ENCODE peak calls at places on chromosomes 1 and 21, in six cellular contexts. E is T-cell; N is AG04450; X is CD8-positive, alpha-beta memory T cell; M is AG09309; L is caudate nucleus. S is an unnamed sample.

GRCh38 chr1:167748901-167749300 is 27.1 kb downstream of the MPZL1 start:
- DNase-seq in E (no peak), M (no peak), N (no peak), L (no peak), X (no peak), S (no peak)

GRCh38 chr1:212782422-212783154 is 9.0 kb downstream of the NSL1 start:
- DNase-seq in M (no peak), E (no peak), N (no peak), L (no peak), X (no peak), S (peak)

GRCh38 chr1:111448482-111448917 is 556 bp downstream of the WDR77 start:
- DNase-seq in N (no peak), X (no peak), M (no peak), E (no peak), L (peak), S (no peak)

GRCh38 chr1:91884459-91885290 is 1.3 kb downstream of the TGFBR3 start:
- DNase-seq in E (peak), L (peak), X (peak), N (no peak), M (no peak), S (peak)

GRCh38 chr1:230219174-230220067 is 152.4 kb downstream of the GALNT2 start:
- DNase-seq in M (no peak), N (no peak), L (no peak), E (no peak), X (no peak), S (no peak)

GRCh38 chr21:45217010-45217409 is 70.7 kb downstream of the POFUT2 start:
- DNase-seq in X (no peak), L (no peak), N (no peak), M (no peak), E (no peak), S (no peak)

GRCh38 chr1:199867601-199868000 is 159.9 kb upstream of the NR5A2 start:
- DNase-seq in M (no peak), L (no peak), E (no peak), X (no peak), N (no peak), S (no peak)

GRCh38 chr1:215018555-215018954 is 64.0 kb upstream of the KCNK2 start:
- DNase-seq in X (no peak), M (no peak), N (peak), E (no peak), L (no peak), S (no peak)

GRCh38 chr1:181161170-181161870 is 72.8 kb downstream of the IER5 start:
- DNase-seq in E (no peak), L (no peak), M (no peak), X (no peak), N (no peak), S (peak)

GRCh38 chr1:24283326-24284155 is 35.6 kb upstream of the GRHL3 start:
- DNase-seq in L (no peak), N (no peak), E (no peak), M (no peak), X (no peak), S (no peak)

GRCh38 chr1:169395956-169396355 is 28.0 kb downstream of the BLZF1 start:
- DNase-seq in M (no peak), N (no peak), X (no peak), L (no peak), E (no peak), S (no peak)

GRCh38 chr1:213110349-213111300 is 59.6 kb downstream of the RPS6KC1 start:
- DNase-seq in M (no peak), X (no peak), N (no peak), L (no peak), E (no peak), S (no peak)

GRCh38 chr1:72284084-72284397 is 1.7 kb upstream of the NEGR1 start:
- DNase-seq in N (no peak), X (no peak), L (no peak), E (no peak), M (peak), S (no peak)

GRCh38 chr1:209552406-209553264 is 30.9 kb upstream of the CAMK1G start:
- DNase-seq in N (no peak), L (no peak), E (no peak), X (no peak), M (no peak), S (no peak)

GRCh38 chr1:206933333-206933945 is 11.7 kb upstream of the FCMR start:
- DNase-seq in E (peak), L (no peak), X (peak), M (no peak), N (no peak), S (peak)

GRCh38 chr1:111563619-111564018 is 56.0 kb upstream of the RAP1A start:
- DNase-seq in N (peak), L (no peak), X (no peak), E (no peak), M (no peak), S (no peak)

GRCh38 chr1:65792671-65793358 is at the start of gene PDE4B:
- DNase-seq in L (peak), N (no peak), E (no peak), M (no peak), X (no peak), S (no peak)

GRCh38 chr1:226069818-226070489 is 7.4 kb downstream of the H3-3A start:
- DNase-seq in X (no peak), L (no peak), E (no peak), N (no peak), M (no peak), S (no peak)

GRCh38 chr1:41657101-41657500 is 172.6 kb upstream of the EDN2 start:
- DNase-seq in X (no peak), M (no peak), L (no peak), N (no peak), E (no peak), S (no peak)

GRCh38 chr1:201493757-201494617 is 12.9 kb downstream of the CSRP1 start:
- DNase-seq in X (no peak), L (no peak), N (no peak), E (no peak), M (no peak), S (no peak)

S was measured in immature natural killer cell.